ENCODE peak calls at places on chromosomes 5 and 9, in seven cellular contexts. N is HCT116, U is GM12878, L is K562, T is HepG2, C is H1, I is SK-N-SH. J is an unnamed sample.

GRCh38 chr9:76215066-76215465 is 179.2 kb downstream of the RFK start:
- DNase-seq in N (no peak), U (no peak), L (no peak), T (no peak), C (no peak), I (no peak), J (no peak)

GRCh38 chr5:147410496-147411395 is 99.1 kb downstream of the DPYSL3 start:
- DNase-seq in N (no peak), U (no peak), L (no peak), T (no peak), C (no peak), I (peak), J (no peak)

GRCh38 chr9:134287591-134288518 is 38.4 kb upstream of the RXRA start:
- DNase-seq in N (no peak), U (no peak), L (peak), T (no peak), C (no peak), I (peak), J (no peak)

GRCh38 chr5:116646611-116647289 is 72.1 kb upstream of the SEMA6A start:
- DNase-seq in N (no peak), U (no peak), L (no peak), T (peak), C (no peak), I (no peak), J (no peak)

GRCh38 chr9:133953976-133954709 is 38.0 kb downstream of the VAV2 start:
- DNase-seq in N (no peak), U (peak), L (no peak), T (no peak), C (no peak), I (no peak), J (no peak)

GRCh38 chr5:140565780-140566095 is 1.1 kb downstream of the SLC35A4 start:
- DNase-seq in N (no peak), U (no peak), L (peak), T (no peak), C (no peak), I (no peak), J (no peak)

GRCh38 chr5:112960316-112960715 is 16.3 kb upstream of the DCP2 start:
- DNase-seq in N (no peak), U (no peak), L (no peak), T (no peak), C (no peak), I (peak), J (no peak)

GRCh38 chr9:4862506-4863250 is 69.9 kb downstream of the RCL1 start:
- DNase-seq in N (no peak), U (no peak), L (peak), T (no peak), C (no peak), I (no peak), J (no peak)

GRCh38 chr5:172769598-172770373 is 1.2 kb downstream of the DUSP1 start:
- DNase-seq in N (no peak), U (no peak), L (no peak), T (no peak), C (no peak), I (peak), J (no peak)

GRCh38 chr9:97502222-97502983 is 937 bp downstream of the TMOD1 start:
- DNase-seq in N (no peak), U (no peak), L (peak), T (no peak), C (peak), I (no peak), J (peak)

GRCh38 chr5:147857302-147858129 is 21.0 kb upstream of the SCGB3A2 start:
- DNase-seq in N (peak), U (no peak), L (peak), T (peak), C (peak), I (peak), J (peak)

GRCh38 chr5:135047347-135047695 is 13.3 kb upstream of the PITX1 start:
- DNase-seq in N (no peak), U (no peak), L (no peak), T (no peak), C (no peak), I (no peak), J (peak)

GRCh38 chr5:112921031-112921832 is 795 bp downstream of the REEP5 start:
- DNase-seq in N (peak), U (no peak), L (peak), T (peak), C (peak), I (peak), J (peak)

GRCh38 chr5:122077451-122078115 is 476 bp downstream of the LOX start:
- DNase-seq in N (no peak), U (no peak), L (no peak), T (peak), C (peak), I (peak), J (peak)

GRCh38 chr5:173222466-173222865 is 12.5 kb downstream of the NKX2-5 start:
- DNase-seq in N (no peak), U (no peak), L (no peak), T (no peak), C (no peak), I (no peak), J (no peak)

GRCh38 chr5:56557198-56557597 is 258.2 kb upstream of the MAP3K1 start:
- DNase-seq in N (no peak), U (no peak), L (no peak), T (no peak), C (no peak), I (no peak), J (no peak)

GRCh38 chr9:112097712-112098688 is 77.1 kb downstream of the SUSD1 start:
- DNase-seq in N (peak), U (no peak), L (peak), T (peak), C (peak), I (peak), J (peak)

GRCh38 chr9:101254733-101255473 is 129.9 kb downstream of the BAAT start:
- DNase-seq in N (no peak), U (no peak), L (no peak), T (peak), C (no peak), I (no peak), J (no peak)

GRCh38 chr9:121636411-121636865 is 15.0 kb upstream of the DAB2IP start:
- DNase-seq in N (no peak), U (no peak), L (no peak), T (no peak), C (no peak), I (peak), J (no peak)

GRCh38 chr5:112794410-112794809 is 56.7 kb downstream of the APC start:
- DNase-seq in N (no peak), U (no peak), L (no peak), T (no peak), C (no peak), I (no peak), J (no peak)

GRCh38 chr9:123761905-123762605 is 167.9 kb downstream of the DENND1A start:
- DNase-seq in N (no peak), U (no peak), L (no peak), T (peak), C (peak), I (no peak), J (no peak)
- TF ChIP-seq JUND in N (no peak), U (no peak), L (no peak), T (no peak), C (no peak), I (no peak), J (no peak)

GRCh38 chr5:83095973-83096539 is 18.7 kb downstream of the XRCC4 start:
- DNase-seq in N (peak), U (no peak), L (no peak), T (peak), C (no peak), I (no peak), J (no peak)
- TF ChIP-seq JUND in N (peak), U (no peak), L (peak), T (no peak), C (no peak), I (peak), J (no peak)

DNA sequence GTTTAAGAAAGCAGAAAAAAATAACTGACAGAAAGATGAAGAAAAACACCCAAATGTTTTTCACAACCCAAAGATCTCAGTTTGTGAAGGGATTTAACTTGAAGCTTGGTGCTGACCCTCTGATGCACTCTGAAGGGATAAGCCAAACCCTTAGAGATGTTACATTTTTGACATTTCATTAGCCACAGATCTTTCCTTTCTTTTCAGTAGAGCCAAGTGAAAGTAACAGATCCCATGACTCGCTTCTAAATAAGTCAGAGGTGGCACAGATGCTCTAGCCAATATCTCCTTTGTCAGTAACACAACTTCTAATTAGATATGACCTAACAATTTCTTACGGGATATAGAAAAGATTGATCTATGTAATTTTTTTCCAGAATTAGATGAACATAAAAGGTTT is 394.5 kb upstream of the EDIL3 start:
- DNase-seq in N (no peak), U (no peak), L (no peak), T (no peak), C (no peak), I (no peak), J (no peak)
- TF ChIP-seq JUND in N (no peak), U (no peak), L (no peak), T (no peak), C (no peak), I (no peak), J (no peak)

DNA sequence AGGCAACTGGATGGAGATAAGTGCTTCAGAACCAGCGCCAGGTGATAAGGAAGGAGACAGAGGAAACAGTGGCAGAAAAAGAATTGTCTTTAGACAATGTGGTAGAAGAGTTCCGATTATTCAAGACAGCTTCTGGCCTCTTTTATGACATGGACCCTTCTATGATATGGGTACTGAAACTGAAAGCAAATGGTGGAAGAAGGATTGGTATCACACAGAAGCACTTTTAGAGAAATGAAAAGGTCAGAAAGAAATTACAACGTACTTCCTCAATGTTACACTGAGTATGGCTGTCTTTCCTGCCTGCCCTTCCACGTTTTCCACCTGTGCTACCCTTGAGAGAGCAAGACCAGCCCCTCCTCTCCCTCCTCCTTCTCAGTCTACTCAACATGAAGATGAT is 959.3 kb downstream of the DNAH5 start:
- DNase-seq in N (no peak), U (no peak), L (no peak), T (no peak), C (no peak), I (no peak), J (no peak)
- TF ChIP-seq JUND in N (no peak), U (no peak), L (no peak), T (no peak), C (no peak), I (no peak), J (no peak)

DNA sequence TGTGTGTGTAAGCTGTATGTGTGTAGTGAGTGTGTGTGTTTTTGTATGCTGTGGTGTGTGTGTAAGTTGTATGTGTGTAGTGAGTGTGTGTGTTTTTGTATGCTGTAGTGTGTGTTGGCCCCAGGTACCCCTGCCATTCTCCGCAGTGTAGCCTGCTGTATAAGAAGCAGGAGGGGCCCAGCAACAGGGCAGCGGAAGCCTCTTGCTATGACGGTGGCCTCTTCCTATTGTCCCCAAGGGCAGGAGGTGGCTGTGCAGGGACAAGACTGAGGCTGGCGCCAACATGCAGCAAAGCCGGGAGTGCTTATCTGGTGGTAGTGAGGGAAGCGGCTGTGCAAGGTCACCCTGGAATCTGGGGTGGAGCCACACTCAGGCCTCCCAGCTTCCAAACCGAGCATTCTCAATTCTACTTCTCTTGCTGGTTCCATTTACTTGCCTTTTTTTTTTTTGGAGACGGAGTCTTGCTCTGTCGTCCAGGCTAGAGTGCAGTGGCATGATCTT is 5.1 kb downstream of the SPAAR start:
- DNase-seq in N (no peak), U (no peak), L (peak), T (peak), C (no peak), I (peak), J (no peak)
- TF ChIP-seq JUND in N (no peak), U (no peak), L (peak), T (peak), C (no peak), I (no peak), J (no peak)

DNA sequence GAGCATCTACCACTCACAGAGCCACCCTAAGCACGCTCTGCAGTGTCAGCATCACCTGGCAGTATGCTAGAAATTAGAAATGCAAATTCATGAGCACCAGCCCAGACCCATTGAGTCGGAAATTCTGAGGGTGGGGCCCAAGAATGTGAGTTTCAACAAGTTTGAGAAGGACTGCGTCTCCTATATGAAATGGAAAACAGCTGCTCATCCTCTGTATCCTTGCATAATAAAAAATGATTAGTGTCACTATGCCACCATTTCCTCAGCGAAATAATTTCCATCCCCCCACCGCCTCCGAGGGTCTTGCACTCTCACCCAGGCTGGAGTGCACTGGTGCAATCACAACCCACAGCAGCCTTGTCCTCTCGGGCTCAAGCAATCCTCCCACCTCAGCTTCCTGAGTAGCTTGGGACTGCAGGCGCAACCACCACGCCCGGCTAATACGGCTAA is 1.3 kb upstream of the IQGAP2 start:
- DNase-seq in N (no peak), U (peak), L (no peak), T (no peak), C (no peak), I (no peak), J (no peak)
- TF ChIP-seq JUND in N (no peak), U (no peak), L (no peak), T (no peak), C (no peak), I (no peak), J (no peak)

DNA sequence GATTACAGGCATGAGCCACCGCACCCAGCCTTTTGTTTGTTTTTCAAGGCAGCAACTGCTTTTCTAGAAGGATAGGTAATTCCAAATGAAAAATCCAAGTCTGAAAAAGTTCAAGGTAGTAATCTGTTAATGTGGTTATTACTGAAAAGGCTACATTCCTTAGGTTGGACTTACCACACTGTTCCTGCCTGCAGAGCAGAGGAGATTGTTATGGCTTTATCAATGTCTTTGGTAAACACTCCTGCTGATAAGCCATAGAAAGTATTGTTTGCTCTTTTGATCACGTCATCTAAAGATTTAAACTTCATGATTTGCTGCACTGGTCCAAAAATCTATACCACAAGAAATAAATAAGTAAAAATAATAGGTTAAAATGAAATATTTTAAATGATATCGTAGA is 43.4 kb downstream of the ALDH1A1 start:
- DNase-seq in N (no peak), U (no peak), L (no peak), T (peak), C (no peak), I (no peak), J (no peak)
- TF ChIP-seq JUND in N (no peak), U (no peak), L (no peak), T (no peak), C (no peak), I (no peak), J (no peak)

GRCh38 chr9:21670374-21670773 is 132.1 kb upstream of the MTAP start:
- DNase-seq in N (no peak), U (no peak), L (no peak), T (no peak), C (no peak), I (no peak), J (no peak)
- TF ChIP-seq JUND in N (peak), U (no peak), L (no peak), T (no peak), C (no peak), I (no peak), J (no peak)

GRCh38 chr5:124795829-124796228 is 49.4 kb upstream of the ZNF608 start:
- DNase-seq in N (no peak), U (no peak), L (no peak), T (no peak), C (peak), I (no peak), J (no peak)

GRCh38 chr5:124796495-124796894 is 50.1 kb upstream of the ZNF608 start:
- DNase-seq in N (no peak), U (peak), L (no peak), T (no peak), C (no peak), I (no peak), J (no peak)

GRCh38 chr5:124790261-124790894 is 43.9 kb upstream of the ZNF608 start:
- DNase-seq in N (no peak), U (no peak), L (no peak), T (no peak), C (no peak), I (no peak), J (no peak)

GRCh38 chr5:124789104-124789605 is 42.7 kb upstream of the ZNF608 start:
- DNase-seq in N (no peak), U (no peak), L (no peak), T (no peak), C (no peak), I (no peak), J (no peak)

GRCh38 chr5:124790895-124791732 is 44.7 kb upstream of the ZNF608 start:
- DNase-seq in N (no peak), U (no peak), L (no peak), T (no peak), C (no peak), I (no peak), J (no peak)
- TF ChIP-seq JUND in N (no peak), U (no peak), L (no peak), T (no peak), C (no peak), I (no peak), J (no peak)

GRCh38 chr9:107731115-107731762 is 241.7 kb upstream of the KLF4 start:
- DNase-seq in N (no peak), U (no peak), L (no peak), T (no peak), C (no peak), I (no peak), J (no peak)

GRCh38 chr9:107735821-107736220 is 246.3 kb upstream of the KLF4 start:
- DNase-seq in N (no peak), U (no peak), L (no peak), T (no peak), C (no peak), I (no peak), J (no peak)

GRCh38 chr9:107734231-107735014 is 244.9 kb upstream of the KLF4 start:
- DNase-seq in N (no peak), U (no peak), L (no peak), T (no peak), C (no peak), I (no peak), J (no peak)

GRCh38 chr9:107732781-107733529 is 243.4 kb upstream of the KLF4 start:
- DNase-seq in N (no peak), U (no peak), L (no peak), T (no peak), C (no peak), I (no peak), J (no peak)

DNA sequence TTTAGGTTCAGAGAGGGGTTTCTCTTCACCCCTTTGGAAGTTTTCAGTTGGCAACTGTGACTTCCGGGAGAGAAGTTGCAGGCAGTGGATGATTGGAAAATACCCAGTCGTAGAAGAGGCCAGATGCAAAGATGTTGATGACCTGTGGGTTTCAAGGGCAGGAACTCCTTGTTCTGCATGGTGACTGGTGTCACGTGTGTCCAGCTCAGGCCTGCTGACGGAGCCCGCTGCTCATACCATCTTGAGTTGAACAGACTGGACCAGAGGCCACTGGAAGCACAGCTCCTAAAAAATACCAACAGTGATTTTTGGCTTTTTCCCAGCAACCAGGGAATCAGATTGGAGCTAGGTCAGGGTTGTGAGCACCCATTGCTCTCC is 243.9 kb upstream of the KLF4 start:
- DNase-seq in N (no peak), U (no peak), L (no peak), T (no peak), C (no peak), I (no peak), J (no peak)
- TF ChIP-seq JUND in N (no peak), U (no peak), L (no peak), T (no peak), C (no peak), I (no peak), J (no peak)

J was measured in T47D.